ENCODE peak calls at places on chromosomes 5 and 9, in six cellular contexts. C is psoas muscle, G is ovary, E is OCI-LY7, B is heart left ventricle, D is HCT116. U is an unnamed sample.

GRCh38 chr5:162227075-162227474 is 159.5 kb downstream of the GABRG2 start:
- DNase-seq in B (no peak), G (no peak), E (no peak), D (no peak), C (no peak), U (no peak)

GRCh38 chr5:154737667-154738320 is 17.4 kb upstream of the LARP1 start:
- DNase-seq in B (no peak), G (no peak), D (no peak), E (no peak), C (no peak), U (no peak)

GRCh38 chr5:65055938-65056337 is 287.2 kb downstream of the CWC27 start:
- DNase-seq in G (no peak), C (no peak), E (no peak), B (no peak), D (no peak), U (no peak)

GRCh38 chr9:116073826-116074225 is 79.8 kb upstream of the PAPPA start:
- DNase-seq in B (no peak), D (no peak), G (no peak), E (no peak), C (no peak), U (no peak)

GRCh38 chr9:118522093-118523028 is 818.2 kb downstream of the TLR4 start:
- DNase-seq in B (no peak), G (no peak), D (no peak), E (peak; percentile 47), C (no peak), U (no peak)

GRCh38 chr5:72892846-72893245 is 63.0 kb upstream of the FCHO2 start:
- DNase-seq in G (no peak), B (no peak), D (no peak), C (no peak), E (no peak), U (no peak)

GRCh38 chr9:104765138-104765537 is 1.2 kb downstream of the NIPSNAP3B start:
- DNase-seq in E (no peak), G (no peak), B (no peak), C (no peak), D (no peak), U (no peak)

GRCh38 chr9:110918316-110919054 is 119.8 kb downstream of the LPAR1 start:
- DNase-seq in B (no peak), D (no peak), C (no peak), E (no peak), G (no peak), U (no peak)

GRCh38 chr5:127849436-127849835 is 146.2 kb downstream of the CCDC192 start:
- DNase-seq in G (no peak), E (no peak), C (no peak), B (no peak), D (no peak), U (no peak)

GRCh38 chr9:21994996-21995651 is 533 bp downstream of the CDKN2B-AS1 start:
- DNase-seq in B (peak; percentile 89), G (peak; percentile 40), D (peak; percentile 56), C (peak; percentile 84), E (peak; percentile 93), U (peak; percentile 72)

GRCh38 chr5:2755371-2755715 is 3.9 kb upstream of the IRX2 start:
- DNase-seq in B (no peak), C (no peak), G (no peak), E (no peak), D (no peak), U (no peak)

GRCh38 chr5:172502969-172503368 is 48.6 kb upstream of the SH3PXD2B start:
- DNase-seq in C (no peak), B (no peak), G (peak; percentile 19), D (no peak), E (peak; percentile 9), U (peak; percentile 2)

GRCh38 chr9:133584167-133584558 is 25.0 kb downstream of the FAM163B start:
- DNase-seq in D (no peak), G (no peak), E (peak; percentile 69), C (no peak), B (no peak), U (peak; percentile 14)
- H3K4me1 ChIP-seq in D (peaks cover 1% of the 10 kb centered on the region), G (peaks cover 4% of the 10 kb centered on the region), E (peaks cover 81% of the 10 kb centered on the region), C (peaks cover 3% of the 10 kb centered on the region), B (peaks cover 45% of the 10 kb centered on the region), U (no peaks in the 10 kb centered on the region)

GRCh38 chr5:4000960-4001359 is 405.3 kb downstream of the IRX1 start:
- DNase-seq in C (no peak), D (no peak), E (no peak), G (no peak), B (no peak), U (no peak)
- H3K27ac ChIP-seq in C (no peak overlapping the region), D (no peak overlapping the region), E (no peak overlapping the region), G (no peak overlapping the region), B (no peak overlapping the region), U (no peak overlapping the region)

DNA sequence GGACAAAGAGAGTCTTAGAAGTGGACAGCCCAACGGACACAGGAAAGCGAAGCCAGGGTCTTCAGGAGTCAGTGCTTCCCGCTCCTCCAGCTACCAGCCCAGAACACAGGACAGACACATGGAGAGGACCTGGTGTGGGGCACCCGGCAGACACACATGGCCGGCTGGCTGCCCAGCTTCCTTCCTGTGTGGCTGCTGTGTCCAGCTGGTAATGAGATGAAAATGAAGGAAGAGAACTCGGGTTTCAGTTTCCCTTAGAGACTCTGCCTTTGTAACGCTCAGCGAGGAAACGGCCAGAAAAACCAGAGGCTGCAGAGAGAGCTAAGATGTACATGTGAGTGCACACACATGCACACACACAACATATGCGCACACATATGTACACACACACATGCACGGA is 87.5 kb downstream of the SECISBP2 start:
- DNase-seq in G (no peak), C (peak; percentile 47), E (peak; percentile 69), B (peak; percentile 75), D (no peak), U (no peak)
- H3K4me1 ChIP-seq in G (no peaks in the 10 kb centered on the region), C (peaks cover 19% of the 10 kb centered on the region), E (peaks cover 52% of the 10 kb centered on the region), B (peaks cover 18% of the 10 kb centered on the region), D (no peaks in the 10 kb centered on the region), U (no peaks in the 10 kb centered on the region)

GRCh38 chr5:41815663-41816062 is 54.6 kb downstream of the OXCT1 start:
- DNase-seq in G (no peak), E (no peak), D (no peak), C (no peak), B (no peak), U (no peak)
- H3K27ac ChIP-seq in G (no peak overlapping the region), E (no peak overlapping the region), D (no peak overlapping the region), C (no peak overlapping the region), B (no peak overlapping the region), U (no peak overlapping the region)

DNA sequence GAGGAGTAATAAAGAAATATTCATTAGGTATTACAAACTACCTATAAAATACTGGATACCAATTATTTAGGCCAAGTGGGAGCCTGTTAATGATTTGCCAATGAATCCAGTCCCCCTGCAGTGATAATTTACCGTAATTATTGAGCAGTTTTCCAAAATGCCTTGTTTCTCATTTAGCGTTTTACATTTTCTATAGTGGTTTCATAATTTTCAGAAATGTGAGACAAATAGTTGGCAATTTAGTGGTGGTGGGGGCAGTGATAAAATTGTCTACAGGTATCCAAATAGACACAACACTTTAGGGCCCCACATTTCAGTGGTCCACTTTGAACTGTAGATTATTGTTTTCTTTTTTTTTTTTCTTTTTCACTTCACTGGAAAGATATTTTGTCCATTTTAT is 27.3 kb upstream of the ALDH1A1 start:
- DNase-seq in B (no peak), C (no peak), E (no peak), G (no peak), D (no peak), U (no peak)
- H3K4me1 ChIP-seq in B (no peaks in the 10 kb centered on the region), C (peaks cover 11% of the 10 kb centered on the region), E (no peaks in the 10 kb centered on the region), G (no peaks in the 10 kb centered on the region), D (no peaks in the 10 kb centered on the region), U (peaks cover 46% of the 10 kb centered on the region)